ENCODE peak calls at places on chromosomes 11 and 22, in eight cellular contexts. S is AG04450, J is mammary epithelial cell, Z is fibroblast of lung, R is lower lobe of right lung, W is PC-9, C is tibial nerve, O is brain microvascular endothelial cell. Q is an unnamed sample.

GRCh38 chr11:17391493-17392355 is 3.3 kb upstream of the KCNJ11 start:
- DNase-seq in S (no peak), J (no peak), Z (no peak), R (no peak), W (no peak), C (no peak), O (no peak), Q (no peak)

GRCh38 chr11:106875013-106875412 is 143.3 kb downstream of the GUCY1A2 start:
- DNase-seq in S (no peak), J (no peak), Z (peak; percentile 28), R (no peak), W (no peak), C (no peak), O (peak; percentile 12), Q (no peak)

GRCh38 chr11:71164186-71164585 is 88.2 kb downstream of the SHANK2 start:
- DNase-seq in S (no peak), J (no peak), Z (no peak), R (no peak), W (no peak), C (no peak), O (no peak), Q (no peak)

GRCh38 chr11:15006139-15006759 is 34.1 kb upstream of the CALCA start:
- DNase-seq in S (no peak), J (peak; percentile 26), Z (peak; percentile 52), R (no peak), W (no peak), C (no peak), O (peak; percentile 34), Q (no peak)

GRCh38 chr22:47128216-47129215 is 366.1 kb downstream of the TBC1D22A start:
- DNase-seq in S (no peak), J (no peak), Z (no peak), R (peak; percentile 44), W (no peak), C (no peak), O (no peak), Q (no peak)

GRCh38 chr22:32818446-32819115 is 17.1 kb downstream of the TIMP3 start:
- DNase-seq in S (no peak), J (no peak), Z (no peak), R (no peak), W (no peak), C (no peak), O (no peak), Q (no peak)

GRCh38 chr22:38080847-38081635 is 2.9 kb downstream of the SLC16A8 start:
- DNase-seq in S (no peak), J (no peak), Z (peak; percentile 24), R (peak; percentile 55), W (no peak), C (no peak), O (no peak), Q (no peak)

GRCh38 chr11:67423466-67423865 is 4.8 kb upstream of the RPS6KB2 start:
- DNase-seq in S (no peak), J (no peak), Z (no peak), R (no peak), W (no peak), C (no peak), O (no peak), Q (no peak)

GRCh38 chr11:9017773-9018172 is 14.0 kb upstream of the NRIP3 start:
- DNase-seq in S (no peak), J (no peak), Z (no peak), R (peak; percentile 80), W (no peak), C (peak; percentile 36), O (no peak), Q (no peak)

DNA sequence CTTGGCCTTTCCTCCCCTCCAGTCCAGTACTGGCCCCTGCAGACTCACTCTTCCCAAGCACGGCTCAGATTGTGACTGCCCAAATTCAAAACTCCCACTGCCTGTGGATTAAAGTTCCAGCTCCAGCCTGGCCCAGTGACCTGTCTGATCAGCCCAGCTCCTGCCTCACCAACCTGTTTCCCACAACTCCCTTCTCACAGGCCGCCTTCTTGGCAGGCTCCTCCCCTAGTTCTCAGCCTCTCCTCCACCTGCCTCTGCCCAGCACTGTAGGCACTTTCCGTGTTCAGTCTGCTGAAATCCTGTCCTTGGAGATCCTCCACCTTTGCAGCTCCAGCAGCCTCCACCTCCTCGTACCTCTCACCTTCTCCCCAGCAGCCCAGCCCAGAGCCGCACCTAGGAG is 68.6 kb downstream of the MICAL2 start:
- DNase-seq in S (no peak), J (no peak), Z (no peak), R (peak; percentile 72), W (no peak), C (no peak), O (no peak), Q (no peak)
- H3K4me3 ChIP-seq in S (no peak overlapping the region), J (no peak overlapping the region), Z (no peak overlapping the region), R (no peak overlapping the region), W (no peak overlapping the region), C (no peak overlapping the region), O (no peak overlapping the region), Q (no peak overlapping the region)

GRCh38 chr11:111838054-111838453 is 33.3 kb downstream of the ALG9 start:
- DNase-seq in S (no peak), J (no peak), Z (no peak), R (no peak), W (no peak), C (no peak), O (no peak), Q (no peak)
- TF ChIP-seq CTCF in S (no peak), J (no peak), Z (no peak), R (no peak), W (no peak), C (no peak), O (no peak), Q (no peak)

GRCh38 chr11:6610591-6610990 is 1.4 kb downstream of the TAF10 start:
- DNase-seq in S (no peak), J (no peak), Z (no peak), R (peak; percentile 46), W (no peak), C (no peak), O (no peak), Q (no peak)
- H3K4me3 ChIP-seq in S (peak overlapping the region; percentile 74), J (no peak overlapping the region), Z (peak overlapping the region; percentile 63), R (peak overlapping the region; percentile 81), W (no peak overlapping the region), C (no peak overlapping the region), O (peak overlapping the region; percentile 74), Q (peak overlapping the region; percentile 72)

GRCh38 chr11:59669611-59670009 is 773 bp upstream of the PATL1 start:
- DNase-seq in S (no peak), J (peak; percentile 56), Z (peak; percentile 72), R (peak; percentile 67), W (peak; percentile 67), C (peak; percentile 31), O (peak; percentile 40), Q (peak; percentile 16)
- TF ChIP-seq CTCF in S (no peak), J (no peak), Z (no peak), R (no peak), W (no peak), C (no peak), O (peak; percentile 13), Q (no peak)